ENCODE peak calls at places on chromosomes 1 and 21, in nine cellular contexts. Q is NCI-H524, O is glutamatergic neuron, B is left cardiac atrium, D is stomach, W is NCI-H1694 treated with DMSO at 0.1 percent for 48 hours, R is H4, T is NCI-H1105, I is AG04449. C is an unnamed sample.
A peak's percentile ranks its signal among the peaks of the same experiment; 100 is the strongest.

GRCh38 chr1:228236744-228237143 is 28.9 kb downstream of the OBSCN start:
- DNase-seq in D (peak; percentile 49), I (no peak), R (no peak), B (peak; percentile 60), T (no peak), Q (peak; percentile 23), W (no peak), O (no peak), C (no peak)

GRCh38 chr1:13976485-13976884 is 276.5 kb downstream of the PRDM2 start:
- DNase-seq in O (no peak), I (no peak), Q (peak; percentile 16), D (no peak), B (no peak), W (no peak), T (no peak), R (no peak), C (no peak)

GRCh38 chr1:84353665-84354064 is 44.6 kb upstream of the DNASE2B start:
- DNase-seq in D (no peak), R (no peak), W (no peak), I (no peak), B (no peak), O (no peak), Q (no peak), T (no peak), C (no peak)

GRCh38 chr1:81582467-81582986 is 218.2 kb upstream of the ADGRL2 start:
- DNase-seq in D (no peak), Q (no peak), W (no peak), I (no peak), R (no peak), T (no peak), O (no peak), B (no peak), C (no peak)

GRCh38 chr1:22913421-22913820 is 59.2 kb downstream of the LACTBL1 start:
- DNase-seq in T (no peak), Q (no peak), W (no peak), R (no peak), B (no peak), I (no peak), D (no peak), O (no peak), C (no peak)

GRCh38 chr1:27299385-27300252 is 22.3 kb upstream of the TMEM222 start:
- DNase-seq in R (peak; percentile 32), B (peak; percentile 77), O (peak; percentile 51), W (no peak), D (peak; percentile 48), T (no peak), I (peak; percentile 99), Q (no peak), C (no peak)

GRCh38 chr1:22671999-22672398 is 19.0 kb downstream of the C1QB start:
- DNase-seq in B (no peak), R (no peak), D (no peak), O (no peak), T (no peak), Q (no peak), I (no peak), W (no peak), C (no peak)

GRCh38 chr1:78536427-78536826 is 45.7 kb downstream of the PTGFR start:
- DNase-seq in D (no peak), T (no peak), O (no peak), I (peak; percentile 12), B (no peak), Q (no peak), R (no peak), W (no peak), C (no peak)

GRCh38 chr21:20996421-20997307 is 1.5 kb upstream of the NCAM2 start:
- DNase-seq in I (no peak), D (no peak), T (no peak), B (no peak), W (no peak), Q (peak; percentile 17), R (peak; percentile 91), O (peak; percentile 31), C (no peak)

GRCh38 chr1:56180806-56181205 is 398.6 kb downstream of the PLPP3 start:
- DNase-seq in O (no peak), T (no peak), R (peak; percentile 17), W (no peak), D (no peak), Q (no peak), I (no peak), B (no peak), C (no peak)

C was measured in T-helper 17 cell.